ENCODE peak calls at places on chromosomes 1 and 21, in four cellular contexts. I, R, K and C are unnamed samples. For H3K27me3, H3K4me1 and H3K9me3, the result is how much of the 10 kb centered on the place peaks cover.

GRCh38 chr1:158199840-158200239 is 19.1 kb downstream of the CD1D start:
- DNase-seq in I (no peak), R (no peak), K (no peak), C (no peak)

GRCh38 chr1:200925821-200926220 is 31.1 kb downstream of the INAVA start:
- DNase-seq in I (no peak), K (no peak), R (peak), C (no peak)

GRCh38 chr1:26353976-26354820 is at the start of gene CRYBG2:
- DNase-seq in K (no peak), I (no peak), R (no peak), C (no peak)

GRCh38 chr1:99363531-99363930 is 99.2 kb downstream of the PLPPR4 start:
- DNase-seq in R (no peak), I (no peak), K (no peak), C (no peak)

GRCh38 chr1:160308451-160309182 is 23.7 kb upstream of the PEX19 start:
- DNase-seq in K (no peak), I (no peak), R (no peak), C (no peak)

GRCh38 chr1:158169105-158169504 is 11.6 kb upstream of the CD1D start:
- DNase-seq in I (no peak), K (no peak), R (no peak), C (no peak)

GRCh38 chr1:27632387-27633297 is 2.3 kb downstream of the FGR start:
- DNase-seq in I (no peak), R (peak), K (no peak), C (no peak)

GRCh38 chr1:100710881-100711660 is 8.5 kb upstream of the VCAM1 start:
- DNase-seq in K (no peak), R (no peak), I (no peak), C (no peak)

GRCh38 chr1:219271914-219272545 is 98.4 kb downstream of the LYPLAL1 start:
- DNase-seq in R (no peak), K (no peak), I (no peak), C (no peak)

GRCh38 chr1:240091614-240092300 is at the start of gene FMN2:
- DNase-seq in I (no peak), K (peak), R (no peak), C (no peak)

GRCh38 chr1:49995734-49996133 is 28.0 kb downstream of the AGBL4 start:
- DNase-seq in R (no peak), I (no peak), K (no peak), C (no peak)

GRCh38 chr1:200488375-200489165 is 78.7 kb upstream of the ZNF281 start:
- DNase-seq in K (peak), R (peak), I (no peak), C (peak)

GRCh38 chr21:37484535-37485474 is 118.2 kb downstream of the DYRK1A start:
- DNase-seq in R (no peak), K (no peak), I (no peak), C (no peak)

GRCh38 chr1:9151326-9151860 is 22.5 kb upstream of the GPR157 start:
- DNase-seq in R (no peak), I (no peak), K (no peak), C (no peak)

GRCh38 chr1:113747376-113747775 is 11.9 kb downstream of the PHTF1 start:
- DNase-seq in R (no peak), I (no peak), K (no peak), C (no peak)

GRCh38 chr1:215489771-215490566 is 77.1 kb upstream of the KCTD3 start:
- DNase-seq in I (no peak), K (no peak), R (no peak), C (no peak)

GRCh38 chr1:111334169-111334568 is 43.5 kb downstream of the CHIA start:
- DNase-seq in K (peak), I (no peak), R (peak), C (peak)

GRCh38 chr1:76625887-76626286 is 241.4 kb upstream of the ST6GALNAC5 start:
- DNase-seq in I (no peak), R (no peak), K (no peak), C (no peak)

GRCh38 chr21:28518620-28519019 is 474.1 kb downstream of the LTN1 start:
- DNase-seq in R (no peak), K (no peak), I (no peak), C (no peak)

GRCh38 chr1:19852036-19852435 is 30.2 kb upstream of the OTUD3 start:
- DNase-seq in I (no peak), R (no peak), K (no peak), C (no peak)

GRCh38 chr1:228336308-228337030 is 70.2 kb downstream of the TRIM11 start:
- DNase-seq in I (no peak), K (no peak), R (no peak), C (no peak)

GRCh38 chr21:29538115-29538514 is 239.4 kb downstream of the BACH1 start:
- DNase-seq in K (no peak), I (no peak), R (no peak), C (no peak)

GRCh38 chr1:28144203-28145135 is 32.0 kb downstream of the PTAFR start:
- DNase-seq in I (no peak), K (no peak), R (peak), C (no peak)

GRCh38 chr1:53089478-53090226 is 27.6 kb downstream of the PODN start:
- DNase-seq in K (no peak), I (no peak), R (no peak), C (no peak)

GRCh38 chr1:156840186-156840585 is 18.7 kb downstream of the INSRR start:
- DNase-seq in I (no peak), R (no peak), K (no peak), C (no peak)
- H3K27me3 ChIP-seq in I (under half), R (under half), K (under half), C (under half)

DNA sequence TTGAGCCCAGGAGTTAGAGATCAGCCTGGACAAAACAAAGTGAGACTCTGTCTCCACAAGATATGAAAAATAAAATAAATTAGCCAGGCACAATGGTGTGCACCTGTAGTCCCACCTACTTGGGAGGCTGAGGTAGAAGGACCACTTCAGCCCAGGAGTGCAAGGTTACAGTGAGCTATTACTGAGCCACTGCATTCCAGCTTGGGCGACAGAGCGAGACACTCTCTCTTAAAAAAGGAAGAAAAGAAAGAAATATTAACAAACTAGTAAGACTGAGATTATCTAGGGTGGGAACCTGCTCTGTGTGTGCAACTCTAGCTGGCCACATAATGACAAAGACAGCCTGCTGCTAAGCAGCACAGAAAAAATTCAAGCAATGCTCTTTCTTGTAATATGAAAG is 74.7 kb downstream of the ENAH start:
- DNase-seq in R (no peak), I (no peak), K (no peak), C (no peak)
- H3K4me1 ChIP-seq in R (under half), I (under half), K (under half), C (under half)

GRCh38 chr1:12634696-12635202 is 9.1 kb upstream of the AADACL4 start:
- DNase-seq in R (no peak), K (peak), I (no peak), C (no peak)
- H3K9me3 ChIP-seq in R (under half), K (under half), I (under half), C (under half)

GRCh38 chr1:44418022-44418673 is 13.1 kb downstream of the RNF220 start:
- DNase-seq in I (no peak), R (no peak), K (no peak), C (no peak)
- H3K27me3 ChIP-seq in I (under half), R (half or more), K (under half), C (under half)

GRCh38 chr1:116379057-116379630 is 6.1 kb downstream of the ATP1A1 start:
- DNase-seq in R (no peak), K (no peak), I (no peak), C (no peak)
- H3K4me1 ChIP-seq in R (half or more), K (under half), I (under half), C (half or more)